ENCODE peak calls at places on chromosomes 6 and 20, in five cellular contexts. B is fibroblast of the aortic adventitia; D is AG09309; N is naive thymus-derived CD8-positive, alpha-beta T cell; F is germinal center. U is an unnamed sample.

GRCh38 chr6:19845271-19846046 is 8.3 kb downstream of the ID4 start:
- DNase-seq in B (peak; percentile 57), D (peak; percentile 85), N (no peak), F (no peak), U (peak; percentile 16)

GRCh38 chr20:62678553-62678952 is 30.1 kb upstream of the NTSR1 start:
- DNase-seq in B (no peak), D (no peak), N (no peak), F (no peak), U (no peak)

GRCh38 chr6:35955970-35956369 is 35.1 kb upstream of the SRPK1 start:
- DNase-seq in B (no peak), D (no peak), N (no peak), F (no peak), U (no peak)

GRCh38 chr6:37693546-37694250 is 4.0 kb downstream of the MDGA1 start:
- DNase-seq in B (no peak), D (no peak), N (no peak), F (no peak), U (no peak)

GRCh38 chr6:43707767-43708166 is 20.2 kb upstream of the MRPS18A start:
- DNase-seq in B (no peak), D (no peak), N (no peak), F (no peak), U (no peak)

GRCh38 chr20:35000311-35000921 is 44.7 kb downstream of the MYH7B start:
- DNase-seq in B (no peak), D (no peak), N (no peak), F (peak; percentile 77), U (no peak)

GRCh38 chr6:32847004-32847403 is 3.2 kb upstream of the PSMB8 start:
- DNase-seq in B (no peak), D (no peak), N (no peak), F (no peak), U (no peak)

GRCh38 chr6:157019115-157019628 is 242.0 kb downstream of the ARID1B start:
- DNase-seq in B (peak; percentile 5), D (no peak), N (no peak), F (peak; percentile 51), U (no peak)

GRCh38 chr20:63687419-63688233 is 8.8 kb upstream of the TNFRSF6B start:
- DNase-seq in B (no peak), D (no peak), N (no peak), F (no peak), U (no peak)

GRCh38 chr6:27866370-27867050 is 45.7 kb downstream of the OR2B2 start:
- DNase-seq in B (peak; percentile 76), D (no peak), N (peak; percentile 77), F (peak; percentile 86), U (peak; percentile 87)

GRCh38 chr6:156534594-156534993 is 242.6 kb upstream of the ARID1B start:
- DNase-seq in B (no peak), D (no peak), N (no peak), F (no peak), U (no peak)

GRCh38 chr6:25377672-25378071 is 98.5 kb downstream of the CARMIL1 start:
- DNase-seq in B (no peak), D (no peak), N (no peak), F (no peak), U (no peak)

GRCh38 chr6:146968041-146968760 is 236.0 kb upstream of the STXBP5 start:
- DNase-seq in B (peak; percentile 94), D (peak; percentile 50), N (no peak), F (no peak), U (peak; percentile 86)

GRCh38 chr6:52654007-52654406 is 16.9 kb upstream of the TMEM14A start:
- DNase-seq in B (no peak), D (no peak), N (no peak), F (no peak), U (no peak)

GRCh38 chr6:111846511-111847409 is 26.5 kb downstream of the FYN start:
- DNase-seq in B (peak; percentile 55), D (no peak), N (peak; percentile 74), F (no peak), U (no peak)

GRCh38 chr6:30565772-30566171 is 5.5 kb upstream of the ABCF1 start:
- DNase-seq in B (no peak), D (no peak), N (no peak), F (no peak), U (no peak)

GRCh38 chr6:42100029-42100901 is 42.2 kb downstream of the C6orf132 start:
- DNase-seq in B (peak; percentile 79), D (no peak), N (no peak), F (no peak), U (peak; percentile 56)

GRCh38 chr20:8678098-8678776 is 390.6 kb upstream of the PLCB4 start:
- DNase-seq in B (peak; percentile 30), D (no peak), N (no peak), F (no peak), U (no peak)

GRCh38 chr6:89723046-89723445 is 84.5 kb upstream of the LYRM2 start:
- DNase-seq in B (no peak), D (no peak), N (no peak), F (no peak), U (no peak)

GRCh38 chr20:52595492-52595891 is 376.7 kb upstream of the TSHZ2 start:
- DNase-seq in B (no peak), D (no peak), N (no peak), F (no peak), U (no peak)

GRCh38 chr6:89035252-89036106 is 45.1 kb upstream of the PNRC1 start:
- DNase-seq in B (peak; percentile 100), D (peak; percentile 96), N (no peak), F (no peak), U (peak; percentile 91)

GRCh38 chr20:40320612-40321011 is 368.4 kb downstream of the MAFB start:
- DNase-seq in B (no peak), D (no peak), N (no peak), F (no peak), U (no peak)

GRCh38 chr6:157853902-157854481 is 30.9 kb downstream of the SNX9 start:
- DNase-seq in B (no peak), D (no peak), N (no peak), F (no peak), U (no peak)

GRCh38 chr20:34776177-34776576 is 49.3 kb downstream of the NCOA6 start:
- DNase-seq in B (no peak), D (no peak), N (no peak), F (no peak), U (no peak)

GRCh38 chr6:53461041-53461656 is 83.8 kb downstream of the GCLC start:
- DNase-seq in B (no peak), D (no peak), N (no peak), F (peak; percentile 76), U (no peak)

GRCh38 chr20:63325021-63325471 is 32.1 kb downstream of the COL20A1 start:
- DNase-seq in B (no peak), D (no peak), N (no peak), F (no peak), U (no peak)

GRCh38 chr6:50905297-50905696 is 86.6 kb downstream of the TFAP2B start:
- DNase-seq in B (no peak), D (no peak), N (no peak), F (no peak), U (no peak)

GRCh38 chr20:39049684-39050554 is 87.8 kb downstream of the DHX35 start:
- DNase-seq in B (peak; percentile 65), D (no peak), N (peak; percentile 80), F (peak; percentile 76), U (peak; percentile 61)

GRCh38 chr6:37456126-37456525 is 23.1 kb downstream of the CMTR1 start:
- DNase-seq in B (peak; percentile 76), D (peak; percentile 54), N (no peak), F (no peak), U (peak; percentile 54)

GRCh38 chr6:146950351-146950835 is 253.8 kb upstream of the STXBP5 start:
- DNase-seq in B (peak; percentile 16), D (no peak), N (peak; percentile 7), F (no peak), U (no peak)

GRCh38 chr6:16690244-16691142 is 70.8 kb downstream of the ATXN1 start:
- DNase-seq in B (peak; percentile 80), D (no peak), N (no peak), F (no peak), U (no peak)

GRCh38 chr6:154276810-154277577 is 79.6 kb downstream of the IPCEF1 start:
- DNase-seq in B (peak; percentile 67), D (no peak), N (peak; percentile 69), F (peak; percentile 12), U (peak; percentile 58)

GRCh38 chr6:31204751-31205145 is 34.3 kb upstream of the POU5F1 start:
- DNase-seq in B (no peak), D (no peak), N (no peak), F (no peak), U (no peak)

GRCh38 chr6:78993955-78994354 is 84.1 kb downstream of the PHIP start:
- DNase-seq in B (no peak), D (no peak), N (no peak), F (no peak), U (no peak)

GRCh38 chr6:170155464-170156196 is 135.2 kb downstream of the DLL1 start:
- DNase-seq in B (no peak), D (no peak), N (no peak), F (no peak), U (no peak)

GRCh38 chr6:28408076-28408802 is 8.7 kb upstream of the ZSCAN12 start:
- DNase-seq in B (no peak), D (no peak), N (no peak), F (no peak), U (no peak)

U was measured in astrocyte of the spinal cord.